ENCODE peak calls at places on chromosomes 1 and 21, in four cellular contexts. C is stimulated activated CD4-positive, alpha-beta T cell treated with anti-CD3 and anti-CD28 coated beads, TNF-alpha, amount 100 ng/mL, for 4 hours; Y is NCI-H748 treated with DMSO at 0.1 percent for 48 hours; I is cortex of kidney. B is an unnamed sample.

GRCh38 chr1:159860456-159860855 is 2.0 kb downstream of the VSIG8 start:
- DNase-seq in C (no peak), Y (no peak), I (no peak), B (no peak)

GRCh38 chr21:10430007-10430406 is 91.4 kb upstream of the TPTE start:
- DNase-seq in C (no peak), Y (no peak), I (no peak), B (no peak)

GRCh38 chr1:201468501-201468843 is 516 bp downstream of the PHLDA3 start:
- DNase-seq in C (no peak), Y (no peak), I (no peak), B (peak)

GRCh38 chr1:205512059-205513045 is 7.9 kb downstream of the CDK18 start:
- DNase-seq in C (no peak), Y (no peak), I (no peak), B (no peak)

GRCh38 chr1:162166934-162167615 is 97.6 kb downstream of the NOS1AP start:
- DNase-seq in C (no peak), Y (no peak), I (no peak), B (no peak)

GRCh38 chr1:163361123-163361934 is 39.6 kb downstream of the NUF2 start:
- DNase-seq in C (no peak), Y (peak), I (no peak), B (peak)

GRCh38 chr1:76073471-76073870 is 1.1 kb upstream of the ST6GALNAC3 start:
- DNase-seq in C (no peak), Y (no peak), I (no peak), B (no peak)

GRCh38 chr1:30763654-30764248 is 6.2 kb upstream of the LAPTM5 start:
- DNase-seq in C (no peak), Y (no peak), I (no peak), B (no peak)

GRCh38 chr1:167064622-167065021 is 25.6 kb downstream of the GPA33 start:
- DNase-seq in C (no peak), Y (no peak), I (no peak), B (no peak)

GRCh38 chr1:245245021-245245667 is 90.4 kb downstream of the KIF26B start:
- DNase-seq in C (no peak), Y (peak), I (no peak), B (no peak)

GRCh38 chr21:31750843-31751242 is 18.9 kb upstream of the SCAF4 start:
- DNase-seq in C (no peak), Y (no peak), I (no peak), B (no peak)

GRCh38 chr1:201383647-201384405 is 6.3 kb upstream of the TNNT2 start:
- DNase-seq in C (no peak), Y (no peak), I (no peak), B (no peak)

GRCh38 chr1:198788561-198789064 is 149.8 kb downstream of the PTPRC start:
- DNase-seq in C (no peak), Y (no peak), I (no peak), B (no peak)

GRCh38 chr1:59427155-59427554 is 130.3 kb downstream of the FGGY start:
- DNase-seq in C (no peak), Y (no peak), I (no peak), B (peak)

GRCh38 chr1:230317823-230318819 is 108.0 kb downstream of the PGBD5 start:
- DNase-seq in C (no peak), Y (no peak), I (no peak), B (no peak)

GRCh38 chr1:23483327-23484252 is at the start of gene ASAP3:
- DNase-seq in C (no peak), Y (no peak), I (no peak), B (no peak)

GRCh38 chr1:76379506-76379905 is 305.0 kb downstream of the ST6GALNAC3 start:
- DNase-seq in C (no peak), Y (peak), I (no peak), B (peak)

GRCh38 chr1:211551628-211552465 is 27.1 kb downstream of the SLC30A1 start:
- DNase-seq in C (no peak), Y (no peak), I (no peak), B (no peak)

GRCh38 chr1:18109756-18110597 is 2.4 kb downstream of the IGSF21 start:
- DNase-seq in C (no peak), Y (no peak), I (no peak), B (peak)

GRCh38 chr21:21373969-21374368 is 375.8 kb downstream of the NCAM2 start:
- DNase-seq in C (no peak), Y (no peak), I (no peak), B (no peak)

B was measured in cerebellum.